ENCODE peak calls at places on chromosome 5, in eight cellular contexts. S is fibroblast of lung, M is PC-3, J is foreskin fibroblast, Z is WTC11, D is GM23338, N is Calu3, B is IMR-90. Q is an unnamed sample.

GRCh38 chr5:155833282-155833681 is 493.7 kb upstream of the SGCD start:
- DNase-seq in S (no peak), M (no peak), J (no peak), Z (no peak), D (peak; percentile 15), N (no peak), B (peak; percentile 1), Q (no peak)

GRCh38 chr5:96673127-96673526 is 11.0 kb downstream of the CAST start:
- DNase-seq in S (no peak), M (no peak), J (no peak), Z (no peak), D (no peak), N (no peak), B (no peak), Q (no peak)

GRCh38 chr5:36177715-36178556 is 26.0 kb downstream of the SKP2 start:
- DNase-seq in S (peak; percentile 80), M (peak; percentile 58), J (peak; percentile 20), Z (no peak), D (peak; percentile 14), N (no peak), B (peak; percentile 65), Q (peak; percentile 24)

GRCh38 chr5:181203842-181204560 is 995 bp downstream of the TRIM7 start:
- DNase-seq in S (no peak), M (no peak), J (no peak), Z (peak; percentile 54), D (peak; percentile 64), N (no peak), B (no peak), Q (no peak)

GRCh38 chr5:104179057-104179456 is 616.5 kb upstream of the NUDT12 start:
- DNase-seq in S (peak; percentile 35), M (peak; percentile 91), J (peak; percentile 9), Z (peak; percentile 69), D (peak; percentile 82), N (peak; percentile 70), B (peak; percentile 63), Q (no peak)

GRCh38 chr5:73989956-73990355 is 364.0 kb downstream of the ARHGEF28 start:
- DNase-seq in S (no peak), M (no peak), J (no peak), Z (no peak), D (no peak), N (no peak), B (no peak), Q (no peak)

GRCh38 chr5:141839015-141839513 is 39.1 kb downstream of the PCDH1 start:
- DNase-seq in S (no peak), M (no peak), J (no peak), Z (peak; percentile 81), D (peak; percentile 95), N (no peak), B (no peak), Q (no peak)

GRCh38 chr5:131710391-131710790 is 75.4 kb upstream of the RAPGEF6 start:
- DNase-seq in S (no peak), M (no peak), J (no peak), Z (no peak), D (no peak), N (no peak), B (no peak), Q (no peak)

GRCh38 chr5:88833371-88834107 is 49.4 kb downstream of the MEF2C start:
- DNase-seq in S (peak; percentile 75), M (no peak), J (peak; percentile 67), Z (no peak), D (peak; percentile 24), N (no peak), B (peak; percentile 74), Q (peak; percentile 5)

GRCh38 chr5:108634251-108634950 is 113.3 kb upstream of the FER start:
- DNase-seq in S (no peak), M (no peak), J (no peak), Z (no peak), D (no peak), N (no peak), B (peak; percentile 38), Q (no peak)

GRCh38 chr5:155512302-155512701 is 498.7 kb downstream of the KIF4B start:
- DNase-seq in S (no peak), M (no peak), J (no peak), Z (no peak), D (peak; percentile 68), N (no peak), B (no peak), Q (no peak)

GRCh38 chr5:71786337-71787060 is 67.4 kb downstream of the CARTPT start:
- DNase-seq in S (no peak), M (no peak), J (no peak), Z (no peak), D (no peak), N (no peak), B (no peak), Q (no peak)

GRCh38 chr5:82388186-82388585 is 110.0 kb upstream of the RPS23 start:
- DNase-seq in S (peak; percentile 59), M (no peak), J (no peak), Z (no peak), D (no peak), N (no peak), B (peak; percentile 80), Q (no peak)

GRCh38 chr5:147835386-147835798 is 3.9 kb upstream of the SPINK1 start:
- DNase-seq in S (peak; percentile 31), M (peak; percentile 97), J (no peak), Z (no peak), D (no peak), N (peak; percentile 52), B (no peak), Q (no peak)

GRCh38 chr5:82863260-82863659 is 213.9 kb downstream of the TMEM167A start:
- DNase-seq in S (no peak), M (no peak), J (no peak), Z (no peak), D (peak; percentile 22), N (no peak), B (no peak), Q (no peak)

GRCh38 chr5:115806986-115807653 is 9.3 kb downstream of the CDO1 start:
- DNase-seq in S (no peak), M (peak; percentile 17), J (no peak), Z (no peak), D (peak; percentile 66), N (no peak), B (no peak), Q (no peak)

DNA sequence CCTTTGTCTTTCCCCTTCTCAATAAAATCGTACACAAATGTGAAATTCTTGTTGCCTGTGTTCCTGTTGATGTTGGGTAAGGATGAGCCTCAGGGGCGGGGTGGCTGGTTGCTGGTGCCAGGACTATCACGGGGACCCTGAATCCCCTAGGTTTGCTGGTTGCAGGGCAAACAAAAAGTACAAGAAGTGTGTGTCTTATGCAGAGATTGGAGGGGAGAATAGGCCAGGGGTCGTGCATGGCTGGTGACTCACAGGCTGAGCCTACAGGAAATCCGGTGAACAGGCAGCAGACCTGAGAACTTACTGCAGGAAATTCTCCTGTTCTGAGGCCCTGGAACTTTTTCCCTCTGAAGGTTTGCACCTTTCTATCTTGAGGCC is 5.5 kb downstream of the ANXA2R start:
- DNase-seq in S (peak; percentile 87), M (peak; percentile 86), J (no peak), Z (no peak), D (peak; percentile 55), N (peak; percentile 62), B (peak; percentile 85), Q (no peak)
- TF ChIP-seq CTCF in S (no peak), M (no peak), J (no peak), Z (no peak), D (no peak), N (no peak), B (no peak), Q (no peak)

GRCh38 chr5:143499480-143500114 is 96.1 kb upstream of the NR3C1 start:
- DNase-seq in S (no peak), M (no peak), J (no peak), Z (no peak), D (peak; percentile 25), N (no peak), B (no peak), Q (no peak)
- TF ChIP-seq CTCF in S (peak; percentile 2), M (no peak), J (no peak), Z (no peak), D (peak; percentile 30), N (no peak), B (no peak), Q (no peak)

DNA sequence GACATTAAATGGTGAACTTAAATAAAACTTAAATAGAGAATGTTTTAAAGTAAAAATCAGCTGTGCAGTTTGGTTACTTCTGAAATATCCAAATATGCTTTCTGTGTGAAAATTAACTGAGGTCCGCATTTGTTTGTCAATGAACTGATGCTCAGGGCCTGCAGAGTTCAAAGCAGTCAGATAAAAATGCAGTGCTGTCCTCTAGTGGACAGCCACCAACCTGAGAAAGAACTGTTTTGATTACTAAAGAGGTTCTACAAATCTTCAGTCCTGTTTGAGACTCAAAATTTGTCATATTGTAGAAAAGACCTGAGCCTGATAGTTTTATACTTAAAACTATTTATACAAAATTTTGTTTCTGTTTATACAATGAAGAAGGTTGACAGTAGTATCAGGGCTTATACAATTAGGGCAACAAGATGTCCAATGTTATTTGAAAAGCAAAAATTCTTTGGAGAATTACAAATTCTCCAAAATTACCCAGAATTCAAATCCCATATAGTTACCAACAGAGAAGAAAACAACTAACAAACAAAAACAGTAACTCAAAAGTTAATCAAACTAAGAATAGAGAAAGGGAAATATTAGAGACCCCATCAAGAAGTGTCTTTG is 232.3 kb upstream of the TBCA start:
- DNase-seq in S (peak; percentile 68), M (peak; percentile 56), J (peak; percentile 5), Z (no peak), D (peak; percentile 69), N (peak; percentile 29), B (peak; percentile 58), Q (peak; percentile 11)
- TF ChIP-seq CTCF in S (peak; percentile 87), M (peak; percentile 78), J (peak; percentile 86), Z (peak; percentile 25), D (peak; percentile 87), N (peak; percentile 71), B (peak; percentile 81), Q (peak; percentile 92)

GRCh38 chr5:134525687-134526482 is 415 bp downstream of the JADE2 start:
- DNase-seq in S (peak; percentile 86), M (peak; percentile 55), J (peak; percentile 75), Z (peak; percentile 65), D (peak; percentile 75), N (peak; percentile 71), B (peak; percentile 83), Q (no peak)
- TF ChIP-seq CTCF in S (peak; percentile 14), M (no peak), J (no peak), Z (no peak), D (no peak), N (no peak), B (peak; percentile 8), Q (no peak)

DNA sequence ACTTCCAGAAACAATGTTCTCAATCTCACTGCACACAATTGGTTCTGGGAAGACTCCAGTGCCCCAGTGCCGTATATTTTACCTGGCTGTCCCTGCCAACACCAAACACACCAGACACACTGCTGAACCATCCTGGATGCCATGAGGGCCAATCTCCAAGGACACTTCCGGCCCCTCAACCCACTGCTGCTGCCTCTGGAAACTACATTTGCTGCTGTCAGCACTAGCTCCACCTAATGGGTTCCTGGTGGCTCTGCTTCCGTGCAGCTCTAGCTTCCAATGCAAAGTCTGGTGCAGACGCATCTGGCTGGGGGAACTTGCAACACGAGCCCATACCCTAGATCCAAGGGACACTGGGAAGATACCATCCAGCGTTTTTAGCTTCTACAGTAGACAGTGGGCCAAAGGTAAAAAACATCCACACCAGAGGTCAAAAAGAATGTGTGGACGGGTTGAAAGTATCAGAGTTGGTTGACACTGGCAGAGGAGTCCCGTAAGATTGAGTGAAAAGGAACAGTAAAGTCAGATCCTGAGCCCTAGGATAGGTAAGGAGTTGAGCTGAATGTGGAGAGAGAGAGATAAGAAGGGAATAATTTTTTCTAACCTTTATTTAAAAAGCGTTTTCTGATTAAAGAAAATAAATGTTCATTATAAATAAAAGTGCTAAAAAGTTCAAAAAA is 99.7 kb upstream of the KIF2A start:
- DNase-seq in S (no peak), M (peak; percentile 17), J (no peak), Z (peak; percentile 64), D (peak; percentile 78), N (peak; percentile 12), B (no peak), Q (no peak)
- TF ChIP-seq CTCF in S (no peak), M (peak; percentile 41), J (peak; percentile 3), Z (no peak), D (peak; percentile 73), N (no peak), B (no peak), Q (no peak)